ENCODE peak calls at places on chromosomes 6 and 20, in six cellular contexts. One of them, this sample, is unnamed.
A peak's percentile ranks its signal among the peaks of the same experiment; 100 is the strongest.

GRCh38 chr6:108714012-108714773 is 134.0 kb upstream of the ARMC2 start:
- DNase-seq in IMR-90: peak; percentile 51
- DNase-seq in colonic mucosa: peak; percentile 43
- DNase-seq in CD8-positive, alpha-beta memory T cell: no peak
- DNase-seq in Caco-2: no peak
- DNase-seq in breast epithelium: no peak
- DNase-seq in this sample: no peak

GRCh38 chr20:33858666-33859065 is 47.5 kb downstream of the CHMP4B start:
- DNase-seq in IMR-90: no peak
- DNase-seq in colonic mucosa: no peak
- DNase-seq in CD8-positive, alpha-beta memory T cell: no peak
- DNase-seq in Caco-2: no peak
- DNase-seq in breast epithelium: no peak
- DNase-seq in this sample: no peak

GRCh38 chr6:122736166-122736565 is 43.4 kb upstream of the FABP7 start:
- DNase-seq in IMR-90: no peak
- DNase-seq in colonic mucosa: no peak
- DNase-seq in CD8-positive, alpha-beta memory T cell: no peak
- DNase-seq in Caco-2: no peak
- DNase-seq in breast epithelium: no peak
- DNase-seq in this sample: no peak

GRCh38 chr20:17619351-17620093 is 49.6 kb downstream of the DSTN start:
- DNase-seq in IMR-90: no peak
- DNase-seq in colonic mucosa: no peak
- DNase-seq in CD8-positive, alpha-beta memory T cell: no peak
- DNase-seq in Caco-2: peak; percentile 28
- DNase-seq in breast epithelium: peak; percentile 14
- DNase-seq in this sample: peak; percentile 40

GRCh38 chr6:72699142-72699541 is 77.3 kb downstream of the KCNQ5 start:
- DNase-seq in IMR-90: no peak
- DNase-seq in colonic mucosa: no peak
- DNase-seq in CD8-positive, alpha-beta memory T cell: no peak
- DNase-seq in Caco-2: no peak
- DNase-seq in breast epithelium: no peak
- DNase-seq in this sample: no peak

GRCh38 chr6:113089056-113089455 is 741.9 kb downstream of the RFPL4B start:
- DNase-seq in IMR-90: no peak
- DNase-seq in colonic mucosa: no peak
- DNase-seq in CD8-positive, alpha-beta memory T cell: no peak
- DNase-seq in Caco-2: no peak
- DNase-seq in breast epithelium: no peak
- DNase-seq in this sample: no peak

GRCh38 chr6:33621396-33622388 is 570 bp downstream of the ITPR3 start:
- DNase-seq in IMR-90: no peak
- DNase-seq in colonic mucosa: peak; percentile 68
- DNase-seq in CD8-positive, alpha-beta memory T cell: peak; percentile 47
- DNase-seq in Caco-2: no peak
- DNase-seq in breast epithelium: no peak
- DNase-seq in this sample: peak; percentile 91

GRCh38 chr6:165678429-165678828 is 15.4 kb upstream of the PDE10A start:
- DNase-seq in IMR-90: no peak
- DNase-seq in colonic mucosa: no peak
- DNase-seq in CD8-positive, alpha-beta memory T cell: no peak
- DNase-seq in Caco-2: no peak
- DNase-seq in breast epithelium: no peak
- DNase-seq in this sample: no peak

GRCh38 chr20:17327185-17327780 is 100.4 kb downstream of the PCSK2 start:
- DNase-seq in IMR-90: no peak
- DNase-seq in colonic mucosa: no peak
- DNase-seq in CD8-positive, alpha-beta memory T cell: no peak
- DNase-seq in Caco-2: no peak
- DNase-seq in breast epithelium: no peak
- DNase-seq in this sample: peak; percentile 37

GRCh38 chr6:146543940-146544661 is 468 bp downstream of the RAB32 start:
- DNase-seq in IMR-90: peak; percentile 38
- DNase-seq in colonic mucosa: peak; percentile 60
- DNase-seq in CD8-positive, alpha-beta memory T cell: no peak
- DNase-seq in Caco-2: peak; percentile 63
- DNase-seq in breast epithelium: peak; percentile 30
- DNase-seq in this sample: peak; percentile 36

GRCh38 chr6:152085533-152085932 is 278.1 kb downstream of the ESR1 start:
- DNase-seq in IMR-90: peak; percentile 24
- DNase-seq in colonic mucosa: no peak
- DNase-seq in CD8-positive, alpha-beta memory T cell: no peak
- DNase-seq in Caco-2: no peak
- DNase-seq in breast epithelium: no peak
- DNase-seq in this sample: no peak
- H3K36me3 ChIP-seq in IMR-90: no peaks in the 10 kb centered on the region
- H3K36me3 ChIP-seq in colonic mucosa: no peaks in the 10 kb centered on the region
- H3K36me3 ChIP-seq in CD8-positive, alpha-beta memory T cell: no peaks in the 10 kb centered on the region
- H3K36me3 ChIP-seq in Caco-2: no peaks in the 10 kb centered on the region
- H3K36me3 ChIP-seq in breast epithelium: no peaks in the 10 kb centered on the region
- H3K36me3 ChIP-seq in this sample: no peaks in the 10 kb centered on the region

DNA sequence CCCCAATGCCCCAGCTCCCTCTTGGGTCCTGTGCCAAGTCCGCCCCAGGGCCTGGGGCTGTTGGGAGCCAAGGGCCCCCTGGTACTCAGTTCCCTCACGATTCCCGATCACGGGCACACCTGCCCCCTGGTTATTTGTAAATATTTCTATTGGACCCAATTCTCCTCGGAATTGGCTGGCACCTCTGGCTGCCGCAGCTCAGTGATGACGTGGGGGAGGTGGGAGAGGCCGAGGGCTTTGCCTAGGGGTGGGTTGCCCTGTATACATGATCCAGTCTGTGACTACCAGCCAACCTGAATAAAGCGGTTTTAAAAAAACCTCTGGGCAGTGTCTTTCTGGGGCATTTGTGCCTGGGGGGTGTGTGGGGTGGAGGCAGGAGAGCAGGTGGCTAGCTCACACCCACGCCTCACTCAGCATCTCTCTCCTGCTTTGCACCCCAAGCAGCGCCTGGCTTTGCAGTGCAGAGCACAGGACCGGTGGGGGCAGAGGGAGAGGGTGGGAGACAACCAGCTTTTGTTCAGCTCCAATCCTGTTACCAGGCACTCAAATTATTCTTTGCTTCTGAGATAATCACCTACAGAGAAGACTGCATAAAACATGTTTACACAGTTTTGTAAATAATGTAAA is 42.2 kb downstream of the VSTM2L start:
- DNase-seq in IMR-90: no peak
- DNase-seq in colonic mucosa: peak; percentile 13
- DNase-seq in CD8-positive, alpha-beta memory T cell: no peak
- DNase-seq in Caco-2: no peak
- DNase-seq in breast epithelium: no peak
- DNase-seq in this sample: no peak
- H3K4me3 ChIP-seq in IMR-90: no peak overlapping the region
- H3K4me3 ChIP-seq in colonic mucosa: no peak overlapping the region
- H3K4me3 ChIP-seq in CD8-positive, alpha-beta memory T cell: no peak overlapping the region
- H3K4me3 ChIP-seq in Caco-2: no peak overlapping the region
- H3K4me3 ChIP-seq in breast epithelium: no peak overlapping the region
- H3K4me3 ChIP-seq in this sample: no peak overlapping the region

DNA sequence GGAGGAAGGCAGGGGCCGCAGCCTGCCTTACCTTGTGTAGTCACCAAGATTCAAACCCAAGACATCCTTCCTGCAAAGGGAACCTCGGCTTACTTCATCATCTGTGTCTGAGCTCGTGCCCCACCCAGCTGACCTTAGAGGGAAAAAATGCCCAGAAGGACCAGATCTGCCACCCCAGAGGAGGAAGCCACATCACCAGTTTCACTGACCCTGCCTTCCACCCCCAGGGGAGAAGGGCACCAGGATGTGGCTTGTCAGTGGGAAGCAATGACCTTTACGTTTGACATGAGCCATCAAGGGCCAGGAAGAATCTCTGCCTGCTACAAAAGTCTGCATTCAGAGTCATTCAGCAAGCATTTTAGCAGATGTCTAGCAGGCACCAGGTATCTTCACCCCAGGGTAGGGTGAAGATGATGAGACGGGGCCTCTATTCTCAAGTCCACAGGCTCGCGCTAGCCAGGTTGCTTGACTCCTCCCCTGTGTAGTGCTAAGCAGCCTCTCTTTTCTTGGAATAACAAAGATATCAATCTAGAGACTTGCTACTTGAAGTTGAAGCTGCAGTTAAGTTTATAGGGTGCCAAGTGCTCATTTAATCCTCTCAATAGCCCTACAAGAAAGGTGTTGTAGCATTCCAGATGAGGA is 28.1 kb downstream of the HM13 start:
- DNase-seq in IMR-90: no peak
- DNase-seq in colonic mucosa: no peak
- DNase-seq in CD8-positive, alpha-beta memory T cell: no peak
- DNase-seq in Caco-2: no peak
- DNase-seq in breast epithelium: no peak
- DNase-seq in this sample: no peak
- H3K36me3 ChIP-seq in IMR-90: peaks cover 38% of the 10 kb centered on the region
- H3K36me3 ChIP-seq in colonic mucosa: peaks cover 22% of the 10 kb centered on the region
- H3K36me3 ChIP-seq in CD8-positive, alpha-beta memory T cell: peaks cover 35% of the 10 kb centered on the region
- H3K36me3 ChIP-seq in Caco-2: peaks cover 8% of the 10 kb centered on the region
- H3K36me3 ChIP-seq in breast epithelium: no peaks in the 10 kb centered on the region
- H3K36me3 ChIP-seq in this sample: peaks cover 34% of the 10 kb centered on the region

GRCh38 chr6:158056804-158057203 is 75.1 kb downstream of the SYNJ2 start:
- DNase-seq in IMR-90: no peak
- DNase-seq in colonic mucosa: no peak
- DNase-seq in CD8-positive, alpha-beta memory T cell: no peak
- DNase-seq in Caco-2: no peak
- DNase-seq in breast epithelium: no peak
- DNase-seq in this sample: no peak

GRCh38 chr6:158059108-158059507 is 77.4 kb downstream of the SYNJ2 start:
- DNase-seq in IMR-90: no peak
- DNase-seq in colonic mucosa: no peak
- DNase-seq in CD8-positive, alpha-beta memory T cell: no peak
- DNase-seq in Caco-2: no peak
- DNase-seq in breast epithelium: no peak
- DNase-seq in this sample: no peak

GRCh38 chr6:158058156-158058723 is 76.6 kb downstream of the SYNJ2 start:
- DNase-seq in IMR-90: no peak
- DNase-seq in colonic mucosa: no peak
- DNase-seq in CD8-positive, alpha-beta memory T cell: no peak
- DNase-seq in Caco-2: no peak
- DNase-seq in breast epithelium: no peak
- DNase-seq in this sample: no peak

GRCh38 chr6:158056355-158056754 is 74.7 kb downstream of the SYNJ2 start:
- DNase-seq in IMR-90: no peak
- DNase-seq in colonic mucosa: no peak
- DNase-seq in CD8-positive, alpha-beta memory T cell: no peak
- DNase-seq in Caco-2: no peak
- DNase-seq in breast epithelium: no peak
- DNase-seq in this sample: no peak

DNA sequence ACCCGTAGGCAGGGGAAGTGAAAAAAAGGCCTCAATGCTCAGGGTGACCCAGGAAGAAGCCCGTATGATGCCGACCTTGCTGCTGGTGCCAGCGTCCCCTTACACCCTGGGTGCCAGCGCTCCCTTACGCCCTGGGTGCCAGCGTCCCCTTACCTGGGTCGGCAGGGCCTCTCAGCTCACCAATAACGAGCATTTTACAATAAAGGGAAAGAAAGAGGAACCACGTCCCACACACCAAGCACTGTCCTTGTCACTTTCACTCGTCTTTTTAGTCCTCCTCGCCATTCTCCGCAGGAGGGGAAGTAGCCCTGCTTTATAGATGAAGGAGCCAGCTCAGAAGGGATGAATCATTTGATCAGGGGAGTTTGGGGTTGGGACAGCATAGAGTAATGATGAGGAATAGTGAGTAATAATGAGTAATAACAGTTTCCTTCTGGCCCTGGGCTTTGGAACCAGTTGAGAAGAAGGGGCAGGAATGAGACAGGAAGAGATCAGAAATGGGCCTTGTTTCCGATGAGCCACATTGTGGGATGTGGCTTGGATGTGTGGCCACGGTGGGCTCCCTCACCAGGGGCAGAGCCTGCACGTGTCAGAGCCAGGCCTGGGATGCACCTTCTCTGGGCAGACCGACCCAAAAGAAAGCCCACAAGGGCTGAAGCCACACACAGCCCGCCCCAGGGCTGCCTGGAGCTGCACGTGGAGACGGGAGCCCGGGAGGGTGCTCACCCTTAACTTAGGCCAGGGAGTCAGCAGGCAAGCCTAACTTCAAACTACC is 75.7 kb downstream of the SYNJ2 start:
- DNase-seq in IMR-90: peak; percentile 98
- DNase-seq in colonic mucosa: no peak
- DNase-seq in CD8-positive, alpha-beta memory T cell: no peak
- DNase-seq in Caco-2: no peak
- DNase-seq in breast epithelium: no peak
- DNase-seq in this sample: no peak
- H3K4me3 ChIP-seq in IMR-90: no peak overlapping the region
- H3K4me3 ChIP-seq in colonic mucosa: no peak overlapping the region
- H3K4me3 ChIP-seq in CD8-positive, alpha-beta memory T cell: no peak overlapping the region
- H3K4me3 ChIP-seq in Caco-2: no peak overlapping the region
- H3K4me3 ChIP-seq in breast epithelium: no peak overlapping the region
- H3K4me3 ChIP-seq in this sample: no peak overlapping the region

GRCh38 chr6:16427124-16427523 is 188.7 kb downstream of the GMPR start:
- DNase-seq in IMR-90: no peak
- DNase-seq in colonic mucosa: no peak
- DNase-seq in CD8-positive, alpha-beta memory T cell: no peak
- DNase-seq in Caco-2: no peak
- DNase-seq in breast epithelium: peak; percentile 44
- DNase-seq in this sample: no peak
- H3K36me3 ChIP-seq in IMR-90: peaks cover 2% of the 10 kb centered on the region
- H3K36me3 ChIP-seq in colonic mucosa: no peaks in the 10 kb centered on the region
- H3K36me3 ChIP-seq in CD8-positive, alpha-beta memory T cell: no peaks in the 10 kb centered on the region
- H3K36me3 ChIP-seq in Caco-2: no peaks in the 10 kb centered on the region
- H3K36me3 ChIP-seq in breast epithelium: no peaks in the 10 kb centered on the region
- H3K36me3 ChIP-seq in this sample: no peaks in the 10 kb centered on the region

DNA sequence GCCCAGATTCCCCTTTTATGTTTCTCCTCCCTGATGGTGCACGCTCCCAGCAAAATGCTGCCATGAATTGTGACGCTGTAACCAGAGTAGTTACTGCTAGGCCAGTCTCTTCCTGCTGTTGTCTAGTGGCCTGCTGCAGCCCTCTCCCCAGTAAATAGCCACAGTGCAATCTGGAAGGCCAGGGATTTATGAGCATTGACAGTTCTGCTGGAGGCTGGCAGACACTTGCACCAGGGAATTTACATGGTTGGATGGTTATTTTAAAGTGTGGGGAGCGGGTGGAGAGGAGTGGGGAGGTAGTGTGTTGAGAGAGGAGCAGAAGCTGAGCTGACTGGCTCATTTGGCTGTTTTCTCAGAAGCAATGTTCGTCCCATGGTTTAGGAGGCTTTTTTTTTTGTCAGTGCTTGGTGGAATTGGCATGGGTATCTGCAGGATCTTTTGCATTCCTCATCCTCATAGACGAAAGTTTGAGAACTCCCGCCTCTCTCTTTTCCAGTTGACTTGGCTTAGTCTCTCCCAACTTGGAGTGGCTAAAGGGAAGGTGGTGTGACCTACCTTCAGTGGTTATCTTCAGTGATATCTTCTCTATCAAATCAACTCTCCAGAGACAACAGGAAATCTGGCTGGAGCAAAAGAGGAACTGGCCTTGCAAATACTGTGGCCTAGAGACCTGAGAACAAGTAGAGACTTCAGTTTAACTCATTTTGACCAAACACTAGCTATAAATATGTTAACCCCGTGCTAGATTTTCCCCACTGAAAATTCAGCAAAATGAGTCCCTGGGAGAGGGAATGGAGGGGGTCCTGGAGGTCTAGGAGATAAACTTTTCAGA is 99.2 kb upstream of the VSTM2L start:
- DNase-seq in IMR-90: no peak
- DNase-seq in colonic mucosa: no peak
- DNase-seq in CD8-positive, alpha-beta memory T cell: no peak
- DNase-seq in Caco-2: no peak
- DNase-seq in breast epithelium: no peak
- DNase-seq in this sample: no peak
- H3K4me3 ChIP-seq in IMR-90: no peak overlapping the region
- H3K4me3 ChIP-seq in colonic mucosa: no peak overlapping the region
- H3K4me3 ChIP-seq in CD8-positive, alpha-beta memory T cell: no peak overlapping the region
- H3K4me3 ChIP-seq in Caco-2: no peak overlapping the region
- H3K4me3 ChIP-seq in breast epithelium: no peak overlapping the region
- H3K4me3 ChIP-seq in this sample: no peak overlapping the region

This sample was measured in H7.